ENCODE peak calls at places on chromosomes 1 and 21, in ten cellular contexts. J is lower lobe of right lung, H is OCI-LY7, C is AG10803, R is cardiac fibroblast, U is hepatocyte, A is adrenal gland, G is dorsolateral prefrontal cortex, W is ovary, K is psoas muscle. Y is an unnamed sample.

GRCh38 chr21:18529253-18529652 is 125.7 kb upstream of the TMPRSS15 start:
- DNase-seq in W (no peak), K (no peak), G (no peak), R (peak; percentile 49), J (no peak), A (no peak), H (no peak), U (peak; percentile 17), C (peak; percentile 9), Y (peak; percentile 7)

GRCh38 chr1:37332126-37332525 is 142.3 kb upstream of the ZC3H12A start:
- DNase-seq in R (no peak), U (no peak), W (no peak), C (no peak), G (no peak), H (no peak), K (no peak), J (no peak), A (no peak), Y (no peak)

GRCh38 chr1:17112496-17113236 is 6.6 kb downstream of the PADI2 start:
- DNase-seq in W (no peak), A (no peak), H (no peak), R (no peak), C (no peak), K (no peak), G (no peak), U (no peak), J (no peak), Y (no peak)

GRCh38 chr1:41261926-41262618 is 20.0 kb upstream of the SCMH1 start:
- DNase-seq in G (no peak), W (no peak), C (no peak), J (no peak), R (no peak), A (no peak), K (no peak), U (no peak), H (no peak), Y (no peak)

GRCh38 chr1:246785536-246786111 is 61.4 kb downstream of the SCCPDH start:
- DNase-seq in H (no peak), U (no peak), K (no peak), G (no peak), R (no peak), J (no peak), A (no peak), C (no peak), W (no peak), Y (no peak)

GRCh38 chr1:245537992-245538391 is 383.2 kb downstream of the KIF26B start:
- DNase-seq in C (peak; percentile 49), R (peak; percentile 62), W (no peak), G (no peak), J (no peak), U (no peak), A (no peak), K (no peak), H (no peak), Y (peak; percentile 47)

GRCh38 chr1:74534241-74534640 is 21.8 kb upstream of the LRRC53 start:
- DNase-seq in R (no peak), U (no peak), W (no peak), G (no peak), H (no peak), C (peak; percentile 87), J (no peak), A (no peak), K (no peak), Y (no peak)

GRCh38 chr1:227893696-227894305 is 53.9 kb downstream of the WNT9A start:
- DNase-seq in J (no peak), H (no peak), G (peak; percentile 23), W (no peak), U (no peak), K (peak; percentile 38), R (no peak), A (peak; percentile 11), C (no peak), Y (no peak)

GRCh38 chr21:46324390-46325072 is 575 bp downstream of the PCNT start:
- DNase-seq in A (peak; percentile 86), C (peak; percentile 78), U (peak; percentile 95), H (peak; percentile 90), G (peak; percentile 67), K (peak; percentile 94), R (peak; percentile 81), W (peak; percentile 85), J (peak; percentile 89), Y (peak; percentile 83)
- TF ChIP-seq CTCF in A (no peak), C (no peak), U (peak; percentile 28), H (no peak), G (peak; percentile 49), K (peak; percentile 11), R (no peak), W (no peak), J (peak; percentile 21), Y (peak; percentile 8)

GRCh38 chr1:44950434-44950833 is 36.0 kb downstream of the EIF2B3 start:
- DNase-seq in H (no peak), C (no peak), G (no peak), R (no peak), J (no peak), A (no peak), U (no peak), W (no peak), K (no peak), Y (no peak)

GRCh38 chr1:44947774-44948311 is 38.6 kb downstream of the EIF2B3 start:
- DNase-seq in A (no peak), G (no peak), H (no peak), U (no peak), W (no peak), R (peak; percentile 3), C (no peak), J (no peak), K (no peak), Y (no peak)

GRCh38 chr1:44950892-44951291 is 35.5 kb downstream of the EIF2B3 start:
- DNase-seq in C (no peak), G (no peak), H (no peak), W (no peak), K (no peak), R (no peak), U (no peak), J (no peak), A (no peak), Y (no peak)

GRCh38 chr1:44947060-44947773 is 39.2 kb downstream of the EIF2B3 start:
- DNase-seq in J (no peak), C (peak; percentile 94), G (no peak), W (peak; percentile 30), U (peak; percentile 34), R (peak; percentile 71), K (no peak), H (no peak), A (peak; percentile 40), Y (peak; percentile 81)

DNA sequence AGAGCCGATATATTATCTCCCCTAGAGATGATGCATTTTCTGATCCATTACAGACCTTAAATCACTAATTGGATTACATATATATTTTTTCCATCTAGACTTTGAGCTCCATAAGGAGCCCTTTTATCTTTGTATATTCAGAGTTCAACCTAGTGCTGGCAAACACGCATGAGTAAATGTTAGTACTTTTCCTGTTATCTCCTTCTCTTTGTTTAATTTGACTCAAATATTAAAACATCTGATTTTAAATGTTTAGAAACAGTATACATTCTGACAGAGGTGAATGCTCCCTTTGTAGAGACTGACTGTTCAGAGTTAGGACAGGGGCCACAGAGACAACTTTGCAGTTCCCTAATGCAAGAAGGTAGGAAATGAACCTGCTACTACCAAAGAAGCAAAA is 37.1 kb downstream of the EIF2B3 start:
- DNase-seq in R (no peak), J (no peak), C (no peak), H (no peak), W (no peak), U (no peak), K (no peak), G (no peak), A (no peak), Y (no peak)
- H3K4me3 ChIP-seq in R (no peak overlapping the region), J (no peak overlapping the region), C (no peak overlapping the region), H (no peak overlapping the region), W (no peak overlapping the region), U (no peak overlapping the region), K (no peak overlapping the region), G (no peak overlapping the region), A (no peak overlapping the region), Y (no peak overlapping the region)

GRCh38 chr1:201831371-201831770 is 2.4 kb downstream of the IPO9 start:
- DNase-seq in G (no peak), K (no peak), C (no peak), W (no peak), A (no peak), J (no peak), R (no peak), H (no peak), U (no peak), Y (no peak)

GRCh38 chr1:201828820-201829774 is at the start of gene IPO9:
- DNase-seq in R (peak; percentile 96), G (peak; percentile 89), W (peak; percentile 90), H (peak; percentile 94), K (peak; percentile 96), U (peak; percentile 97), A (peak; percentile 97), C (peak; percentile 90), J (peak; percentile 95), Y (peak; percentile 94)

GRCh38 chr1:201827321-201828281 is 1.4 kb upstream of the IPO9 start:
- DNase-seq in G (no peak), H (no peak), A (no peak), U (no peak), K (no peak), C (peak; percentile 20), J (no peak), R (peak; percentile 51), W (no peak), Y (peak; percentile 45)

GRCh38 chr1:201826830-201827229 is 2.1 kb upstream of the IPO9 start:
- DNase-seq in A (no peak), G (no peak), J (no peak), C (peak; percentile 27), K (no peak), W (no peak), R (peak; percentile 42), U (no peak), H (no peak), Y (peak; percentile 47)

GRCh38 chr1:201828451-201828819 is 522 bp upstream of the IPO9 start:
- DNase-seq in K (no peak), C (peak; percentile 33), J (no peak), G (no peak), H (no peak), W (no peak), R (no peak), A (no peak), U (no peak), Y (peak; percentile 30)
- TF ChIP-seq CTCF in K (no peak), C (no peak), J (no peak), G (no peak), H (no peak), W (no peak), R (no peak), A (no peak), U (no peak), Y (no peak)

DNA sequence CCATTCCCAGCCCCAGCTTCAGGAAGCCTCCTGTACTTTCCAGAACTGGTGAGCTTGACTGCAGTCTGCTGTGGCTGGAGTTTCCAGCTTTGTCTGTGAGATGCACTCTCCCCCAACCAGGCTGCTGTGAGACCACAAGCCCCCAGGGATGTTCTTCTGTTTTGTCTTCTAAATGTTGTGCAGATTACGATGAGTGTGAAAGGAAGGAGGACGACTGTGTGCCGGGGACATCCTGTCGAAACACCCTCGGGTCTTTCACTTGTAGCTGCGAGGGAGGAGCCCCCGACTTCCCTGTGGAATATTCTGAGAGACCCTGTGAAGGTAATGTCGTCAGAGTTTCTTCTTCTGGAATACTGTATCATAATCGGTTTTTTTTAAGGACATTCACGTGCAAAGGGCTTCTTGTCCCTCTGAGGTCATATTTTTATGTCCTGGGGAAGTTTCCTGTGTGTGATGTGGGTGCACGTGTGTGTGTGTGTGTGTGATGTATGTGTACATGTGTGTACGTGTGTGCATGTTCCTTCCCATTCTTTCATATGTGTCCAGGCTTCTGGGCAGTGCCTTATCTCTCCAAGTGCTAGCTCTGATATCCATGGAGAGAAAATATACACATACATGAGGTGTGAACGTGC is 49.9 kb downstream of the UMODL1 start:
- DNase-seq in H (peak; percentile 86), C (no peak), A (no peak), K (peak; percentile 7), G (no peak), R (no peak), W (no peak), J (no peak), U (no peak), Y (no peak)
- H3K4me3 ChIP-seq in H (peak overlapping the region; percentile 67), C (no peak overlapping the region), A (no peak overlapping the region), K (no peak overlapping the region), G (no peak overlapping the region), R (no peak overlapping the region), W (no peak overlapping the region), J (no peak overlapping the region), U (no peak overlapping the region), Y (no peak overlapping the region)